ENCODE peak calls at places on chromosomes 1 and 21, in five cellular contexts. S is HepG2, J is SK-N-SH, U is K562, H is GM12878. G is an unnamed sample. For H3K4me1, the result is how much of the 10 kb centered on the place peaks cover.

GRCh38 chr1:1165900-1166421 is 7.7 kb upstream of the TTLL10 start:
- DNase-seq in U (no peak), S (no peak), J (no peak), H (no peak), G (no peak)

GRCh38 chr21:37627074-37627473 is 260.5 kb downstream of the DYRK1A start:
- DNase-seq in S (no peak), J (no peak), H (no peak), U (no peak), G (no peak)

GRCh38 chr21:41477641-41478318 is 30.2 kb downstream of the TMPRSS2 start:
- DNase-seq in S (no peak), U (no peak), J (no peak), H (no peak), G (no peak)

GRCh38 chr1:47948126-47948525 is 49.1 kb downstream of the TRABD2B start:
- DNase-seq in H (no peak), J (no peak), S (peak), U (no peak), G (no peak)

GRCh38 chr1:32208891-32209309 is at the start of gene DCDC2B:
- DNase-seq in J (peak), U (no peak), H (no peak), S (peak), G (no peak)

GRCh38 chr1:24094554-24094953 is 17.4 kb downstream of the MYOM3 start:
- DNase-seq in S (no peak), J (no peak), H (no peak), U (no peak), G (no peak)

GRCh38 chr1:154495496-154496273 is 6.3 kb upstream of the TDRD10 start:
- DNase-seq in H (no peak), S (no peak), J (no peak), U (no peak), G (no peak)

GRCh38 chr1:36372617-36373016 is 13.1 kb downstream of the STK40 start:
- DNase-seq in J (no peak), S (no peak), U (no peak), H (no peak), G (no peak)

GRCh38 chr1:232627645-232628334 is 2.1 kb downstream of the SIPA1L2 start:
- DNase-seq in U (peak), H (no peak), S (no peak), J (peak), G (no peak)

GRCh38 chr1:1324084-1324523 is 356 bp downstream of the INTS11 start:
- DNase-seq in S (no peak), H (no peak), J (no peak), U (no peak), G (no peak)

GRCh38 chr1:201436461-201436860 is 14.9 kb upstream of the TNNI1 start:
- DNase-seq in H (no peak), U (peak), J (no peak), S (peak), G (peak)

GRCh38 chr21:36729301-36729970 is 30.5 kb downstream of the SIM2 start:
- DNase-seq in S (no peak), J (no peak), H (no peak), U (no peak), G (no peak)

GRCh38 chr21:45612096-45613019 is 31.2 kb upstream of the PCBP3 start:
- DNase-seq in J (no peak), U (no peak), H (no peak), S (no peak), G (no peak)

GRCh38 chr1:21935393-21935804 is 1.7 kb downstream of the HSPG2 start:
- DNase-seq in H (no peak), S (peak), U (no peak), J (no peak), G (no peak)

GRCh38 chr1:204096931-204097330 is 24.0 kb downstream of the SOX13 start:
- DNase-seq in H (no peak), J (no peak), U (no peak), S (no peak), G (no peak)

GRCh38 chr1:183956559-183957188 is 80.9 kb downstream of the COLGALT2 start:
- DNase-seq in H (peak), S (no peak), U (no peak), J (no peak), G (peak)

GRCh38 chr1:10063878-10064277 is 31.1 kb downstream of the UBE4B start:
- DNase-seq in J (no peak), U (no peak), H (no peak), S (no peak), G (no peak)

GRCh38 chr1:37945743-37946702 is 830 bp downstream of the INPP5B start:
- DNase-seq in S (peak), U (peak), H (no peak), J (peak), G (no peak)

GRCh38 chr1:164728719-164729118 is 169.7 kb downstream of the PBX1 start:
- DNase-seq in J (no peak), H (no peak), U (no peak), S (no peak), G (no peak)

GRCh38 chr1:156527584-156527983 is 27.0 kb upstream of the MEF2D start:
- DNase-seq in S (no peak), U (no peak), H (no peak), J (no peak), G (no peak)

GRCh38 chr1:8671313-8671917 is 146.0 kb downstream of the RERE start:
- DNase-seq in S (peak), U (peak), H (no peak), J (peak), G (peak)

GRCh38 chr1:56330400-56331026 is 248.8 kb downstream of the PLPP3 start:
- DNase-seq in U (no peak), J (no peak), H (peak), S (peak), G (no peak)
- TF ChIP-seq ZBTB33 in U (no peak), J (no peak), H (peak), S (no peak), G (no peak)

DNA sequence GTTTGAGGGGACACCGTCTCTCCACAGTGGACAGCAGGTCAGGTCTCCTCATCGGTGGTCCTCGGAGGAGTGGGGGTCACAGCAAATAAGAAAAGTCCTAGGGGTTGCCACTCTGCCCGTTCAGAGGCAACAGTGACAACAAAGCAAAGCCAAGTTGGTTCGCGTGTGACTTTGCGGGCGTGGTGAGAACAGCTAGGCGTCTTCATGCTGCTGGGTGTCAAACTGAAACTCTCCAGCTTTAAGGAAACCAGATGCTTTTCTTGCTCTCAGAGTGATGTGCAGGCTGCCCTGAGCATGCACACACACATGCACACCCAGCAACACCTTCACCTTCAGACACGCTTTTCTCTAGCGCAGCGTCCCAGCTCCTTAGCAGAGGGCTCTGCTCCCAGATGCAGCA is 70.1 kb upstream of the ARHGEF16 start:
- DNase-seq in H (no peak), S (no peak), U (no peak), J (no peak), G (no peak)
- TF ChIP-seq MAX in H (no peak), S (no peak), U (no peak), J (no peak), G (no peak)

GRCh38 chr1:177173976-177174375 is 3.2 kb downstream of the BRINP2 start:
- DNase-seq in H (no peak), S (no peak), J (no peak), U (no peak), G (no peak)

GRCh38 chr1:177170756-177171535 is at the start of gene BRINP2:
- DNase-seq in J (peak), H (no peak), S (no peak), U (no peak), G (no peak)

GRCh38 chr1:177172331-177172730 is 1.6 kb downstream of the BRINP2 start:
- DNase-seq in H (no peak), U (no peak), J (peak), S (no peak), G (no peak)

GRCh38 chr1:177171536-177172123 is 872 bp downstream of the BRINP2 start:
- DNase-seq in J (no peak), U (no peak), H (no peak), S (no peak), G (no peak)

DNA sequence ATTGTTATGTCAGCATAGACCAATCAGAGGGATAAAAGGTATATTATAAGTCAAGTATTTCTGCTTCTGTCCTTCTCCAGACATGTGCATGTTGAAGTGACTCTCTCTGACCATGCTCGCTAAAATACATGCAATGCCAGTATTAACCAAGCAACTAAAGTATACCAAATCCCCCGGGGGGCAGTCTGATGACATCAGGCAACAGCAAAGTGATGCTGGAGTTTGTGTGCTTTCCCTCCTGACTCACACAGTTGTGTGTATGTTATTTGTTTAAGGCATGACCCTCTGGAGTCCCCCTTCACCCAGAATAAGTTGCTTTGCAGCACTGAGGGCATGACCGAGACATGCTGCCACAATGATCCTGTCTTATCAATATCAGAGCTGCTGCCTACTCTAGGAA is 2.1 kb downstream of the BRINP2 start:
- DNase-seq in U (no peak), J (no peak), H (no peak), S (no peak), G (no peak)
- H3K4me1 ChIP-seq in U (under half), J (under half), H (under half), S (under half), G (under half)

DNA sequence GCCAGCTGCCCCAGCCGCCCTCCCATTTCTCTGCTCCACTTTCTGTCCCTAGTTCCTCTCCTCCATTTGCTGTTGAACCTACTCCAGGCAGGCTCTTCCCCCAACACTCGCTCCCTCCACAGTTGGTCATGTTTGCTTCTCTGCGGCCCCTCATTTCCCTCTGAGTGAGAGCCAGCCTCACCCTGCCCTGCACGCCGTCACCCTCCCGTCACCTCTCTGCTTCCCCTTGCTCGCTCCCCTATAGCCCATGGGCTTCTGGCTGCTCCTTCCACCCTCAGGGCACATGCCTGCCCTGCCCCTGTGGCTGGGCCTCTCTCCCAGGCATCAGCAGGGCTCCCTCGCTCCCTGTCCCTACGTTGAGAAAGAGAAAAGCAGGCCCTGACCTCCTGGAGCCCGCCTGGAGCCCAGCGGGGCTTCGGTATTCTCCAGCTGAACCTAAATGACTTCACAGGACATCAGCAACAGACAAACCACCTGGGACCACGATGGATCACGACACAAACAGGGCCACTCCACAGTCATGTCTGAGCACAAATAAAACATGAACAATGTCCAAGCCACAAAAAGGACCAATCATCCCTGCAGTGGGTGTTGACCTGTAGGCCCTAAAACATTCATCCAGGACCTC is 13.3 kb upstream of the THEMIS2 start:
- DNase-seq in H (no peak), J (no peak), S (no peak), U (no peak), G (no peak)
- TF ChIP-seq ZBTB33 in H (no peak), J (no peak), S (no peak), U (no peak), G (no peak)

GRCh38 chr1:55420021-55420420 is 204.9 kb upstream of the USP24 start:
- DNase-seq in S (no peak), H (no peak), J (no peak), U (no peak), G (no peak)

GRCh38 chr1:55418625-55419024 is 203.5 kb upstream of the USP24 start:
- DNase-seq in U (no peak), S (no peak), H (no peak), J (no peak), G (no peak)

GRCh38 chr1:55420866-55421265 is 205.7 kb upstream of the USP24 start:
- DNase-seq in J (no peak), U (no peak), H (no peak), S (no peak), G (no peak)

GRCh38 chr1:55416164-55416842 is 201.1 kb upstream of the USP24 start:
- DNase-seq in J (no peak), U (no peak), S (peak), H (no peak), G (no peak)

DNA sequence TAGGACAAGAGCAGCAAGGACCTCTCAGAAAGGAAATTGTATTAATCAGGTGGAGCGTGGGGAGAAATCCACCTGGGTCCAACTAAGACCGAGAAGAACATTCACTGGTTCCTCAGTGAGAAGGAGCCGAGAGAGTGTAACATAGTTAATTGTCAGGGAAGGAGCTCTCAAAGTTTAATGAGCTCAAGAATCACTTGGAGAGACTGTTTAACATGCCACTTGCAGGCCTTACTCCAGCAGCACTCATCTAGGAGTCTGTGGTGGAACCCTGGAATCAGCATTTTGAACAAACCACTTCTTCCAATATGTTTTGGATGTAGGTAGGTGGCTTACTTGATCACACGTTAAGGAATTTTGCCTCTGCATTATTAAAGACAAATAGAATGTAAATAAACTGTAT is 203.0 kb upstream of the USP24 start:
- DNase-seq in U (no peak), H (no peak), S (no peak), J (no peak), G (no peak)
- TF ChIP-seq MAX in U (no peak), H (no peak), S (no peak), J (no peak), G (no peak)

GRCh38 chr1:212235848-212236247 is 49.4 kb upstream of the PPP2R5A start:
- DNase-seq in S (no peak), H (no peak), J (no peak), U (no peak), G (no peak)

GRCh38 chr1:212232020-212232570 is 53.1 kb upstream of the PPP2R5A start:
- DNase-seq in J (no peak), U (no peak), H (no peak), S (no peak), G (no peak)

GRCh38 chr1:212231372-212231771 is 53.8 kb upstream of the PPP2R5A start:
- DNase-seq in S (no peak), H (no peak), U (no peak), J (no peak), G (no peak)

GRCh38 chr1:212234431-212235298 is 50.5 kb upstream of the PPP2R5A start:
- DNase-seq in S (peak), H (no peak), U (peak), J (peak), G (peak)

DNA sequence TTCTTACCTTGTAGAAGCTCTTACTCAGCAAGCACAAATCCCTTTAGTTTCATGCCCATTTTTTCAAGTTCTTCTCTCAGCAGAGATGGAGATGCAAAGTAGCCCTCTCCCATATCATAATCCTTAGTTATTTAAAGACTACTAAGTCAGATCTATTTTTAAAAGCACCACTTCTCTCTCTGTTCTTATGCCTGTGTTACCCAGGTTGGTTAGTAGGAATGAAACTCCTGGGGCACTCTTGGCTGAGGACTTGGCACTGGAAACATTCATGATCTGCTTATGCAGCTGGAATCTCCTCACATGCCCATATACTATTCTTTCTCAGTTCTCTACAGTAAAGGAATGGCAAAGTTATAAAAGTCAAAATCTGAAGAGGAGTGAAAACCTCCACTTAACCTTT is 51.9 kb upstream of the PPP2R5A start:
- DNase-seq in S (no peak), U (no peak), J (no peak), H (no peak), G (no peak)
- H3K4me1 ChIP-seq in S (half or more), U (under half), J (under half), H (under half), G (under half)

DNA sequence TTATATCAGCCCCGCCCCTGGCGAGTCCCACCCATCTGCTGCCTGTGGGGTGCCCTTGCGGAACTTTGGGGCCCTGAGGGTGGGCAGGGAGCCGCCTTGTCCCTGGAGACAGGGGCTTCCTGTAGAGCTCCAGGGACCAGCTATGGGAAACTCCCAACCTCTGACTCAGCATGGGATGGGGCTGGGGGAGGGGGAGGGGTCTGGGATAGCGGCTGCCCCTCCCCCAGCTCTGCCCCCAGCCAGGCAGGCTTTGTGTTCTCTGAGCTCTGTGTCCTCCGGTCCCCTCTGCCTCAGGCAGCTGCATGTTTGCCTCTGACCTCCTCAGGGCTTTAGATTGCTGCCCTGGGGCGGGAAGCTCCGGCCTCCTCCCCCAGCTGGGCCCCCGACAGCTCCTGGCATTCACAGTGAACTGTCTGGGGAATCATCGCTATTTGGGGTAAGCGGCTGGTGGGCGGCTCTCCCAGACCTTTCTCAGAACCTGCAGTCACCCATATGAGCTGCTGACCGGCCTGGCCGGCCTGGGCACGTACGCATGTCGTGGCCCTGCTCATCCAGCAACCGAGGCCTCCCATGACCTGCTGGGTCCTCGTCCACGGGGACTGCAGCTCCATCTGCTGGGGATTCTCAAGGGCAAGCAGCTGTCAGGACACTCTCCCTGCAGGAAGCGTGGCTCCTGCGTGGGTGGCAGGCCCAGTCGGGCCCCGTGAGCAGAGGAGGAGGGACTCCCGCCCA is 17.1 kb downstream of the ARHGEF16 start:
- DNase-seq in H (no peak), J (peak), U (peak), S (peak), G (no peak)
- TF ChIP-seq ZBTB33 in H (no peak), J (no peak), U (no peak), S (no peak), G (no peak)